ENCODE peak calls at places on chromosomes 11 and 22, in six cellular contexts. U, H, M, G, C and X are unnamed samples.

GRCh38 chr22:30246962-30247376 is 410 bp upstream of the LIF start:
- DNase-seq in U (no peak), H (no peak), M (no peak), G (no peak), C (no peak), X (no peak)

GRCh38 chr22:46638601-46639431 is 18.6 kb downstream of the GRAMD4 start:
- DNase-seq in U (no peak), H (no peak), M (peak; percentile 53), G (no peak), C (no peak), X (peak; percentile 33)

GRCh38 chr11:46896719-46897406 is 21.5 kb downstream of the LRP4 start:
- DNase-seq in U (no peak), H (peak; percentile 54), M (peak; percentile 68), G (no peak), C (no peak), X (peak; percentile 37)

GRCh38 chr11:13183094-13183825 is 94.3 kb upstream of the BMAL1 start:
- DNase-seq in U (no peak), H (peak; percentile 32), M (peak; percentile 52), G (no peak), C (peak; percentile 74), X (peak; percentile 54)

GRCh38 chr11:20367313-20367948 is 3.9 kb downstream of the HTATIP2 start:
- DNase-seq in U (no peak), H (peak; percentile 46), M (peak; percentile 91), G (no peak), C (peak; percentile 56), X (peak; percentile 94)

GRCh38 chr11:11780843-11781242 is 60.9 kb upstream of the USP47 start:
- DNase-seq in U (no peak), H (no peak), M (no peak), G (no peak), C (no peak), X (no peak)

GRCh38 chr11:117925198-117925925 is 3.8 kb downstream of the TMPRSS13 start:
- DNase-seq in U (no peak), H (no peak), M (no peak), G (no peak), C (no peak), X (no peak)

GRCh38 chr22:27719535-27720227 is 81.9 kb downstream of the MN1 start:
- DNase-seq in U (no peak), H (peak; percentile 78), M (peak; percentile 29), G (no peak), C (no peak), X (peak; percentile 16)

GRCh38 chr11:132357811-132358572 is 987.6 kb downstream of the NTM start:
- DNase-seq in U (no peak), H (no peak), M (no peak), G (no peak), C (no peak), X (no peak)

GRCh38 chr11:132358573-132358953 is 988.1 kb downstream of the NTM start:
- DNase-seq in U (no peak), H (no peak), M (no peak), G (no peak), C (no peak), X (no peak)

GRCh38 chr11:132365650-132366049 is 995.2 kb downstream of the NTM start:
- DNase-seq in U (no peak), H (no peak), M (no peak), G (no peak), C (no peak), X (no peak)

GRCh38 chr11:132361011-132361550 is 990.7 kb downstream of the NTM start:
- DNase-seq in U (no peak), H (peak; percentile 82), M (no peak), G (no peak), C (no peak), X (no peak)
- H3K4me2 ChIP-seq in U (no peak overlapping the region), H (no peak overlapping the region), M (no peak overlapping the region), G (no peak overlapping the region), C (no peak overlapping the region), X (no peak overlapping the region)

GRCh38 chr22:40177738-40178416 is at the start of gene TNRC6B:
- DNase-seq in U (peak; percentile 89), H (peak; percentile 100), M (peak; percentile 99), G (peak; percentile 65), C (peak; percentile 83), X (peak; percentile 98)
- H2BK5ac ChIP-seq in U (no peak within 1 kb of the TSS), H (peak within 1 kb of the TSS; percentile 69), M (peak within 1 kb of the TSS; percentile 83), G (peak within 1 kb of the TSS; percentile 95), C (peak within 1 kb of the TSS; percentile 46), X (peak within 1 kb of the TSS; percentile 96)

DNA sequence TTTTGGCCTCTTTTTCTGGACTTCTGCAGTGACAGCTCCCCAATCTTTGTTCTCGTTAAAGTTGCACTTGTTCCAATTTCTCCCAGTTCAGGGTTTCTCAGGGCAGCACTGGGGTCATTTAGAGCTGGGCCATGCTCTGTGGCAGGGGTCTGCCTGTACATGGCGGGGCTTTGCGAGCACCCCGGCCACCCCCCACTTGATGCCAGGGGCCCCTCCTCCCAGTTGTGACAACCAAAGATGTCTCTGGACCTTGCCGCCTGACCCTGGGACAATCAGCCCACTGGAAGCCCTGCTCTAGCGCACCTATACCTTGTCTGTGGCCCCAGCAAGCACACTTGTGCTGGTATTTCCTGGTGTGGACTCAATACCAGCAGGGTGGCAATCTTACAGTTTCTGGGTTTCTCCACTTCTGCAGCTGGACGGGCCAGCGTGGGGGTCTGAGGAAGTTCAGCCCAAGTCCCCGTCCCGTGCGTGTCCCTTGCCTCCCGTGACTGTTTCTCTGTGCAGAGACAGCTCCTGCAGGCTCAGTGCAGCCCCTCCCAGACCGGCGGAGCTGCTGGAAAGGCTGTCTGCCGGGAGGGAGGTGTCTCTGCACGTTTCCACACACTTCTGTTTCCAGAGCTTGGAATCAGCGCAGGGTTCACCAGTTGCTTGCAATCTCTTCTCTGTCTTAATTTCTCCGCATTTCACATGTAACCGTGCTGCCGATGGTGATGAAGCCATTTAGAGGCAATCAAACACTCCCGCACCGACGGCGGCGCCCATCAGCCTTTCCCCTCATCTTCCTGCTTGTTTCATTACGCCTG is 1328.9 kb downstream of the BRD1 start:
- DNase-seq in U (no peak), H (no peak), M (no peak), G (no peak), C (no peak), X (no peak)
- H3K4me3 ChIP-seq in U (no peak overlapping the region), H (no peak overlapping the region), M (no peak overlapping the region), G (no peak overlapping the region), C (no peak overlapping the region), X (no peak overlapping the region)

DNA sequence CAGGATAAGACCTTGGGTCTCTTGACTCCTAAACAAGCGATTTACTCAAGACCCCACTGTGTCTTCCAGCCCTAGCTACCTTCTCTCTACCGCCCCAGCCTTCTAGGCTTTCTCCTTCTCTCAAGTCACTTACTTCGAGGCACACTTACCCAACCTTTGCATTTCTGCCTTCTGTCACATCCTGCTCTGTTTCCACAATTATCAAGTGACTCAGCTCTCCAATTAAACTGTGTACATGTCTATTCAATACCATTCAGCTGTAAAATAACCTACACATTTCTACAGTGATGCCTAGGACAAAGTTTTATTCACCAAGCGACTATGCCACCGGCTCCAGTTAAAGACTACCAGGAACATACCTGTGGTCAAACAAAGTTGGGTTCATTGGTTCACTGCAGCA is 69.0 kb downstream of the LARGE1 start:
- DNase-seq in U (no peak), H (no peak), M (peak; percentile 68), G (no peak), C (no peak), X (peak; percentile 44)
- H3K4me2 ChIP-seq in U (no peak overlapping the region), H (no peak overlapping the region), M (no peak overlapping the region), G (peak overlapping the region; percentile 63), C (no peak overlapping the region), X (peak overlapping the region; percentile 75)

DNA sequence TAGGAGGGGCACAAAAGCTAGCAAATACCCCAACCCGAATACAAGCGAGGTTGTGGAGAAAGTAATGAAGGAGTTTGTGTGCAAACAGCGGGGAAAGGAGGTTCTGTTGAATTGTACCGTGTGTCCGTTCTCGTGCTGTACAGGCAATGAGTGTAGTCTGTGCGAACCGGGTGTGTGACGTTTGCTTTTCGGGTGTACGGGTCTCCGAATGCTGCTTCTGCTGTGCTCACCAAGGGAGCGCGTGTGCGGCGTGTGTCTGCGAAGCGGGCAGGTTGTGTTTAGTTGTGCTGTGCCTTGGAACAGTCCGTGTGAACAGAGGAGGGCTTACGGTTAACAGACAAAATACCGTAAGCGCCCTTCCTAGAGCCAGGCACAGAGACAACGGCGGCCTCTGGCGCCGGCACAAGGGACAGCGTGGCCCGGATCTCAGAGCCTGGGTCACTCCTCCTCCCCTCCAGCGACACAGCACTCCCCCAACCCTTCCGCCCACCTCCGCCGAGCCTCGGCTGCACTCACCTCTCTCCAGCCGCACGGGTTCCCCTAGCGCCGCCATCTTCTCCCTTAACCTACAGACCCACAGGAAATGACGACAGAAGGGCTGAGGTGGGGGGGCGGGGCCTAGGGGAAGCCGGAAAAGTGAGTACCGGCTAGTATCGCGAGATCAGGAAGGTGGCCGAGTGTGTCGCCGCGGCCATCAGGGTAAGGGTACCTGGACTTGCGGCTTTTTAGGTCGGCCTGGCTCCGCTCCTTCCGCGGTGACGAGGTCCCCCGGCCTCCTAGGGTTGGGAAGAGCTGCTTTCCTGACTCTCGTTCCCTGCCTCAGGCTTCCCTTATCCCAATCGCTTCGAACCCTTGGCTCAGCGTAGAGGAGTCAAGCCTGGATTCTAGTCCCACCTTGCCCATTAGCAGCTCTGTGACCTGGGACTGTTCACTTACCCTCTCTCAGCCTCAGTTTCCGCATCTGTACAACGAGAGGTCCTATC is at the start of gene LIN7C:
- DNase-seq in U (peak; percentile 93), H (peak; percentile 99), M (peak; percentile 96), G (peak; percentile 90), C (peak; percentile 95), X (peak; percentile 92)
- H2BK5ac ChIP-seq in U (peak within 1 kb of the TSS; percentile 79), H (peak within 1 kb of the TSS; percentile 81), M (no peak within 1 kb of the TSS), G (peak within 1 kb of the TSS; percentile 97), C (peak within 1 kb of the TSS; percentile 95), X (peak within 1 kb of the TSS; percentile 70)

GRCh38 chr11:57458410-57459111 is 1.8 kb upstream of the RTN4RL2 start:
- DNase-seq in U (no peak), H (peak; percentile 57), M (peak; percentile 38), G (peak; percentile 92), C (no peak), X (peak; percentile 11)

GRCh38 chr11:57459112-57460016 is 964 bp upstream of the RTN4RL2 start:
- DNase-seq in U (no peak), H (peak; percentile 24), M (peak; percentile 24), G (peak; percentile 75), C (no peak), X (peak; percentile 17)

GRCh38 chr11:57457643-57458023 is 2.7 kb upstream of the RTN4RL2 start:
- DNase-seq in U (no peak), H (no peak), M (no peak), G (no peak), C (no peak), X (no peak)

GRCh38 chr11:57456960-57457642 is 3.2 kb upstream of the RTN4RL2 start:
- DNase-seq in U (peak; percentile 87), H (peak; percentile 92), M (peak; percentile 84), G (peak; percentile 97), C (peak; percentile 94), X (peak; percentile 77)

DNA sequence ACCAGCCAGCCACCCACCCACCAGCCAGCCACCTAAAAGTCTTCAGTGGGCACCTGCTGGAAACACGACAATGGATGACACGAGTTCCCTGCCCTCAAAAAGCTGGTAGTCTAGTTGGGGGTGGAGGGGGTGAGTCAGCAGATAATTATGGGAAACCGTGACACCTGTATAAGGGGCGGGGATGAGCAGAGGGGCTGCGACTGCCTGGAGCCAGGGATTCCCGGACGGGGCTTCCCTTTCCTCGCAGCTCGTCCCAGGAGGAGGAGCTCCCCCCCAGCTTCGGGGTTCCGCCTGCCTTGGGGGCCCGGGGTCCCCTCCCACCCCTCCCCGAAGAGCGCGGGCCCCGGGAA is 2.3 kb upstream of the RTN4RL2 start:
- DNase-seq in U (no peak), H (peak; percentile 82), M (no peak), G (peak; percentile 67), C (no peak), X (no peak)
- H3K4me3 ChIP-seq in U (no peak overlapping the region), H (no peak overlapping the region), M (peak overlapping the region; percentile 37), G (peak overlapping the region; percentile 84), C (no peak overlapping the region), X (no peak overlapping the region)